ENCODE peak calls at places on chromosome 6, in four cellular contexts. J is fibroblast of mammary gland, H is left lobe of liver, I is activated gamma-delta T cell treated with Interleukin-2 at 50 U/mL for 16 hours. R is an unnamed sample.

GRCh38 chr6:108578595-108579038 is 17.9 kb downstream of the FOXO3 start:
- DNase-seq in J (peak), H (peak), I (no peak), R (no peak)

GRCh38 chr6:35370124-35370741 is 27.9 kb downstream of the PPARD start:
- DNase-seq in J (peak), H (no peak), I (peak), R (peak)

GRCh38 chr6:168043193-168043847 is 35.7 kb downstream of the FRMD1 start:
- DNase-seq in J (no peak), H (no peak), I (no peak), R (no peak)

GRCh38 chr6:111243095-111243494 is 155.8 kb downstream of the SLC16A10 start:
- DNase-seq in I (no peak), J (no peak), H (no peak), R (no peak)

GRCh38 chr6:20572940-20573339 is 38.7 kb downstream of the CDKAL1 start:
- DNase-seq in H (no peak), J (peak), I (no peak), R (no peak)

GRCh38 chr6:156513504-156513903 is 263.7 kb upstream of the ARID1B start:
- DNase-seq in J (no peak), I (no peak), H (no peak), R (no peak)

GRCh38 chr6:15096894-15097837 is 148.7 kb upstream of the JARID2 start:
- DNase-seq in H (no peak), I (no peak), J (no peak), R (no peak)

GRCh38 chr6:79233611-79234149 is 802 bp downstream of the HMGN3 start:
- DNase-seq in H (peak), I (peak), J (peak), R (peak)

GRCh38 chr6:144220031-144220790 is 64.9 kb upstream of the UTRN start:
- DNase-seq in I (no peak), J (no peak), H (no peak), R (no peak)

GRCh38 chr6:30876039-30876730 is 8.1 kb upstream of the DDR1 start:
- DNase-seq in I (no peak), H (peak), J (peak), R (no peak)

GRCh38 chr6:133889557-133890301 is 816 bp downstream of the TCF21 start:
- DNase-seq in J (no peak), I (no peak), H (no peak), R (no peak)

GRCh38 chr6:123306334-123306733 is 310.3 kb downstream of the CLVS2 start:
- DNase-seq in H (no peak), J (no peak), I (no peak), R (no peak)

GRCh38 chr6:142942805-142943227 is 2.2 kb downstream of the HIVEP2 start:
- DNase-seq in I (no peak), H (no peak), J (peak), R (no peak)

GRCh38 chr6:139064981-139065665 is 36.6 kb downstream of the ABRACL start:
- DNase-seq in I (no peak), J (no peak), H (no peak), R (no peak)

GRCh38 chr6:131640100-131640499 is 3.0 kb downstream of the ENPP3 start:
- DNase-seq in I (no peak), J (no peak), H (no peak), R (no peak)

GRCh38 chr6:34490390-34491090 is 24.7 kb downstream of the PACSIN1 start:
- DNase-seq in H (no peak), I (no peak), J (no peak), R (no peak)

GRCh38 chr6:97958143-97958542 is 675.1 kb upstream of the MMS22L start:
- DNase-seq in H (no peak), I (no peak), J (no peak), R (no peak)

GRCh38 chr6:122565708-122566107 is 44.5 kb upstream of the PKIB start:
- DNase-seq in H (no peak), J (no peak), I (no peak), R (no peak)

GRCh38 chr6:165799736-165800135 is 136.7 kb upstream of the PDE10A start:
- DNase-seq in H (no peak), J (peak), I (no peak), R (no peak)

GRCh38 chr6:41591859-41592502 is 45.8 kb downstream of the FOXP4 start:
- DNase-seq in J (peak), I (peak), H (peak), R (peak)

GRCh38 chr6:80143312-80143960 is 37.0 kb downstream of the BCKDHB start:
- DNase-seq in J (peak), I (no peak), H (no peak), R (no peak)

GRCh38 chr6:73613806-73614536 is 39.8 kb downstream of the SLC17A5 start:
- DNase-seq in J (no peak), I (no peak), H (no peak), R (no peak)

GRCh38 chr6:2737885-2738284 is 12.8 kb downstream of the MYLK4 start:
- DNase-seq in I (no peak), J (no peak), H (no peak), R (no peak)

GRCh38 chr6:168636147-168636982 is 195.4 kb downstream of the SMOC2 start:
- DNase-seq in H (no peak), I (no peak), J (no peak), R (no peak)

GRCh38 chr6:149095842-149096241 is 221.7 kb upstream of the TAB2 start:
- DNase-seq in I (no peak), J (no peak), H (no peak), R (no peak)

GRCh38 chr6:3324262-3324942 is 65.7 kb downstream of the PSMG4 start:
- DNase-seq in H (no peak), I (no peak), J (peak), R (no peak)

GRCh38 chr6:140050232-140050995 is 676.0 kb upstream of the CITED2 start:
- DNase-seq in H (peak), J (peak), I (no peak), R (no peak)

GRCh38 chr6:145272246-145272645 is 463.1 kb downstream of the EPM2A start:
- DNase-seq in J (no peak), I (no peak), H (no peak), R (no peak)

GRCh38 chr6:164163239-164163638 is 748.7 kb downstream of the QKI start:
- DNase-seq in H (no peak), I (no peak), J (no peak), R (no peak)

GRCh38 chr6:142694054-142694453 is 250.9 kb downstream of the HIVEP2 start:
- DNase-seq in I (no peak), J (peak), H (no peak), R (no peak)

GRCh38 chr6:69233195-69233524 is 563.6 kb downstream of the LMBRD1 start:
- DNase-seq in H (no peak), J (no peak), I (no peak), R (no peak)

GRCh38 chr6:29861521-29862255 is 34.1 kb downstream of the HLA-G start:
- DNase-seq in H (no peak), J (no peak), I (no peak), R (no peak)

GRCh38 chr6:156717542-156717941 is 59.6 kb upstream of the ARID1B start:
- DNase-seq in H (no peak), J (no peak), I (no peak), R (no peak)

GRCh38 chr6:39543117-39543516 is 182.1 kb downstream of the KIF6 start:
- DNase-seq in J (peak), I (no peak), H (no peak), R (no peak)

R was measured in activated naive CD8-positive, alpha-beta T cell treated with anti-CD3 and anti-CD28 coated beads, Interleukin-2, amount 10 ng/mL, durations not matched to agents 7 days and 5 days.